ENCODE peak calls at places on chromosome 22, in six cellular contexts. One of them, this sample, is unnamed.

GRCh38 chr22:45413013-45413367 is 409 bp downstream of the SMC1B start:
- DNase-seq in EH: no peak
- DNase-seq in PC-3: no peak
- DNase-seq in C1 segment of cervical spinal cord: no peak
- DNase-seq in ELR: no peak
- DNase-seq in HuH-7: no peak
- DNase-seq in this sample: no peak

GRCh38 chr22:38069372-38070249 is 12.4 kb downstream of the PICK1 start:
- DNase-seq in HuH-7: no peak
- DNase-seq in ELR: peak
- DNase-seq in EH: peak
- DNase-seq in PC-3: no peak
- DNase-seq in C1 segment of cervical spinal cord: peak
- DNase-seq in this sample: peak

GRCh38 chr22:21652010-21652546 is 10.0 kb downstream of the SDF2L1 start:
- DNase-seq in EH: peak
- DNase-seq in C1 segment of cervical spinal cord: peak
- DNase-seq in HuH-7: peak
- DNase-seq in ELR: peak
- DNase-seq in PC-3: peak
- DNase-seq in this sample: peak

GRCh38 chr22:23783496-23784167 is 3.1 kb upstream of the SMARCB1 start:
- DNase-seq in HuH-7: no peak
- DNase-seq in ELR: no peak
- DNase-seq in PC-3: no peak
- DNase-seq in EH: no peak
- DNase-seq in C1 segment of cervical spinal cord: no peak
- DNase-seq in this sample: no peak

GRCh38 chr22:30104501-30105156 is 24.4 kb downstream of the HORMAD2 start:
- DNase-seq in PC-3: peak
- DNase-seq in EH: peak
- DNase-seq in ELR: peak
- DNase-seq in C1 segment of cervical spinal cord: no peak
- DNase-seq in HuH-7: no peak
- DNase-seq in this sample: peak

GRCh38 chr22:44179196-44179988 is 1.3 kb upstream of the PARVG start:
- DNase-seq in HuH-7: no peak
- DNase-seq in ELR: no peak
- DNase-seq in C1 segment of cervical spinal cord: no peak
- DNase-seq in EH: no peak
- DNase-seq in PC-3: no peak
- DNase-seq in this sample: no peak

GRCh38 chr22:45757068-45757467 is 85.4 kb downstream of the ATXN10 start:
- DNase-seq in PC-3: no peak
- DNase-seq in ELR: no peak
- DNase-seq in EH: peak
- DNase-seq in HuH-7: no peak
- DNase-seq in C1 segment of cervical spinal cord: peak
- DNase-seq in this sample: peak

GRCh38 chr22:37232140-37232998 is 11.7 kb downstream of the RAC2 start:
- DNase-seq in HuH-7: no peak
- DNase-seq in C1 segment of cervical spinal cord: no peak
- DNase-seq in EH: no peak
- DNase-seq in PC-3: no peak
- DNase-seq in ELR: no peak
- DNase-seq in this sample: no peak

GRCh38 chr22:19870153-19871022 is 15.7 kb upstream of the GNB1L start:
- DNase-seq in ELR: no peak
- DNase-seq in HuH-7: no peak
- DNase-seq in PC-3: no peak
- DNase-seq in C1 segment of cervical spinal cord: no peak
- DNase-seq in EH: no peak
- DNase-seq in this sample: no peak

GRCh38 chr22:28032896-28033295 is 113.8 kb upstream of the PITPNB start:
- DNase-seq in EH: no peak
- DNase-seq in ELR: no peak
- DNase-seq in C1 segment of cervical spinal cord: no peak
- DNase-seq in PC-3: no peak
- DNase-seq in HuH-7: no peak
- DNase-seq in this sample: no peak